ENCODE peak calls at places on chromosome 17, in nine cellular contexts. E is iPS-NIHi11; J is T-helper 9 cell; L is substantia nigra; Q is activated CD4-positive, CD25-positive, alpha-beta regulatory T cell; S is PC-9; I is B cell; R is IMR-90; K is neural crest cell. U is an unnamed sample.

GRCh38 chr17:68378202-68379149 is 78.8 kb downstream of the WIPI1 start:
- DNase-seq in E (peak; percentile 58), R (peak; percentile 94), J (no peak), Q (no peak), L (peak; percentile 62), I (no peak), K (peak; percentile 5), S (peak; percentile 95), U (peak; percentile 45)

GRCh38 chr17:41977991-41978390 is 11.4 kb downstream of the CNP start:
- DNase-seq in K (no peak), E (peak; percentile 24), L (no peak), R (no peak), S (peak; percentile 64), Q (no peak), J (no peak), I (no peak), U (no peak)

GRCh38 chr17:66275651-66276050 is 26.8 kb upstream of the PRKCA start:
- DNase-seq in L (no peak), S (peak; percentile 98), J (no peak), R (peak; percentile 97), K (no peak), Q (no peak), E (no peak), I (no peak), U (no peak)

GRCh38 chr17:16975744-16976625 is 4.1 kb upstream of the TNFRSF13B start:
- DNase-seq in L (no peak), E (no peak), J (no peak), R (no peak), I (peak; percentile 60), K (no peak), Q (no peak), S (no peak), U (no peak)

GRCh38 chr17:42422958-42423712 is at the start of gene CAVIN1:
- DNase-seq in S (peak; percentile 82), K (no peak), R (peak; percentile 98), L (peak; percentile 94), E (peak; percentile 98), I (no peak), Q (no peak), J (no peak), U (peak; percentile 88)

GRCh38 chr17:66165537-66166123 is 26.3 kb downstream of the CEP112 start:
- DNase-seq in K (peak; percentile 16), L (no peak), S (no peak), J (no peak), Q (no peak), E (peak; percentile 56), I (no peak), R (peak; percentile 75), U (peak; percentile 37)

GRCh38 chr17:27494192-27495091 is 38.2 kb downstream of the KSR1 start:
- DNase-seq in R (peak; percentile 42), J (no peak), I (no peak), K (no peak), E (peak; percentile 70), S (peak; percentile 84), L (peak; percentile 56), Q (no peak), U (peak; percentile 60)

GRCh38 chr17:37019117-37019744 is 70.5 kb downstream of the AATF start:
- DNase-seq in E (no peak), K (no peak), Q (no peak), L (no peak), R (no peak), I (no peak), J (no peak), S (no peak), U (no peak)

GRCh38 chr17:6753006-6753445 is 2.8 kb upstream of the XAF1 start:
- DNase-seq in Q (no peak), J (no peak), E (peak; percentile 46), L (peak; percentile 29), K (no peak), S (no peak), R (peak; percentile 77), I (no peak), U (no peak)

GRCh38 chr17:35056013-35056412 is 7.5 kb downstream of the RFFL start:
- DNase-seq in S (no peak), I (no peak), R (no peak), L (no peak), E (peak; percentile 35), K (no peak), Q (no peak), J (no peak), U (no peak)

GRCh38 chr17:17701112-17701511 is 19.9 kb downstream of the RAI1 start:
- DNase-seq in E (no peak), J (no peak), R (no peak), L (no peak), S (no peak), I (no peak), K (no peak), Q (no peak), U (no peak)

GRCh38 chr17:79255471-79255870 is 180.8 kb downstream of the ENGASE start:
- DNase-seq in K (no peak), L (no peak), J (no peak), R (no peak), S (no peak), I (no peak), Q (no peak), E (no peak), U (no peak)

GRCh38 chr17:43661699-43662431 is at the start of gene MEOX1:
- DNase-seq in E (peak; percentile 46), J (no peak), S (peak; percentile 63), L (no peak), K (no peak), I (no peak), R (peak; percentile 82), Q (peak; percentile 11), U (no peak)

U was measured in midbrain.